ENCODE peak calls at places on chromosomes 3 and 15, in six cellular contexts. C is SJSA1, K is heart right ventricle, A is neuronal stem cell, L is GM12878, J is hepatocyte. H is an unnamed sample. For H3K4me1, the result is how much of the 10 kb centered on the place peaks cover.

GRCh38 chr15:91522609-91523332 is 330.7 kb upstream of the SLCO3A1 start:
- DNase-seq in C (no peak), K (no peak), A (no peak), L (no peak), J (no peak), H (peak)

GRCh38 chr15:90221251-90221900 is 12.4 kb downstream of the CIB1 start:
- DNase-seq in C (peak), K (peak), A (no peak), L (no peak), J (peak), H (peak)

GRCh38 chr3:112011376-112011940 is 12.7 kb downstream of the TAGLN3 start:
- DNase-seq in C (no peak), K (no peak), A (no peak), L (no peak), J (no peak), H (no peak)

GRCh38 chr3:121648219-121648958 is 12.3 kb downstream of the HCLS1 start:
- DNase-seq in C (no peak), K (no peak), A (no peak), L (no peak), J (no peak), H (no peak)

GRCh38 chr3:184300377-184300717 is 1.3 kb downstream of the PSMD2 start:
- DNase-seq in C (no peak), K (no peak), A (no peak), L (no peak), J (no peak), H (peak)

GRCh38 chr15:69200773-69201745 is 40.6 kb downstream of the GLCE start:
- DNase-seq in C (no peak), K (no peak), A (no peak), L (no peak), J (no peak), H (no peak)

GRCh38 chr15:73231661-73232443 is 136.9 kb downstream of the HCN4 start:
- DNase-seq in C (peak), K (no peak), A (no peak), L (no peak), J (no peak), H (no peak)

GRCh38 chr3:56136514-56136913 is 331.8 kb downstream of the ERC2 start:
- DNase-seq in C (no peak), K (no peak), A (no peak), L (no peak), J (no peak), H (no peak)

GRCh38 chr3:113242091-113242581 is 30.8 kb downstream of the BOC start:
- DNase-seq in C (peak), K (no peak), A (no peak), L (no peak), J (no peak), H (no peak)

GRCh38 chr15:58434334-58434888 is 2.6 kb downstream of the LIPC start:
- DNase-seq in C (no peak), K (no peak), A (no peak), L (no peak), J (no peak), H (no peak)

GRCh38 chr3:151305778-151306157 is 10.9 kb downstream of the GPR87 start:
- DNase-seq in C (no peak), K (no peak), A (no peak), L (no peak), J (no peak), H (no peak)

GRCh38 chr15:64855206-64856000 is 13.7 kb downstream of the PLEKHO2 start:
- DNase-seq in C (no peak), K (no peak), A (no peak), L (no peak), J (no peak), H (peak)

GRCh38 chr3:82000773-82001172 is 239.3 kb upstream of the GBE1 start:
- DNase-seq in C (no peak), K (no peak), A (no peak), L (no peak), J (no peak), H (no peak)

GRCh38 chr3:25037049-25037547 is 391.0 kb upstream of the RARB start:
- DNase-seq in C (peak), K (no peak), A (no peak), L (no peak), J (peak), H (no peak)

GRCh38 chr3:185645596-185646381 is 59.7 kb downstream of the SENP2 start:
- DNase-seq in C (no peak), K (no peak), A (no peak), L (no peak), J (peak), H (peak)

GRCh38 chr3:188673509-188674239 is 498.1 kb upstream of the TPRG1 start:
- DNase-seq in C (peak), K (no peak), A (no peak), L (no peak), J (peak), H (no peak)

GRCh38 chr3:188670446-188670845 is 501.3 kb upstream of the TPRG1 start:
- DNase-seq in C (no peak), K (no peak), A (no peak), L (no peak), J (no peak), H (no peak)

GRCh38 chr3:188671941-188672340 is 499.8 kb upstream of the TPRG1 start:
- DNase-seq in C (no peak), K (no peak), A (no peak), L (no peak), J (no peak), H (no peak)

GRCh38 chr3:188672840-188673239 is 498.9 kb upstream of the TPRG1 start:
- DNase-seq in C (no peak), K (no peak), A (no peak), L (no peak), J (no peak), H (no peak)
- H3K4me1 ChIP-seq in C (under half), K (under half), A (under half), L (under half), J (under half), H (under half)

GRCh38 chr15:85404922-85405293 is 24.5 kb downstream of the AKAP13 start:
- DNase-seq in C (peak), K (no peak), A (peak), L (no peak), J (no peak), H (no peak)

GRCh38 chr15:85403745-85404144 is 23.3 kb downstream of the AKAP13 start:
- DNase-seq in C (peak), K (no peak), A (no peak), L (no peak), J (no peak), H (no peak)

GRCh38 chr15:85402195-85402921 is 22.0 kb downstream of the AKAP13 start:
- DNase-seq in C (peak), K (no peak), A (no peak), L (no peak), J (no peak), H (peak)

GRCh38 chr15:85405467-85405866 is 25.1 kb downstream of the AKAP13 start:
- DNase-seq in C (no peak), K (no peak), A (no peak), L (no peak), J (no peak), H (no peak)

GRCh38 chr15:85404156-85404921 is 23.9 kb downstream of the AKAP13 start:
- DNase-seq in C (no peak), K (no peak), A (no peak), L (no peak), J (peak), H (no peak)
- H3K4me1 ChIP-seq in C (half or more), K (half or more), A (under half), L (half or more), J (under half), H (half or more)

DNA sequence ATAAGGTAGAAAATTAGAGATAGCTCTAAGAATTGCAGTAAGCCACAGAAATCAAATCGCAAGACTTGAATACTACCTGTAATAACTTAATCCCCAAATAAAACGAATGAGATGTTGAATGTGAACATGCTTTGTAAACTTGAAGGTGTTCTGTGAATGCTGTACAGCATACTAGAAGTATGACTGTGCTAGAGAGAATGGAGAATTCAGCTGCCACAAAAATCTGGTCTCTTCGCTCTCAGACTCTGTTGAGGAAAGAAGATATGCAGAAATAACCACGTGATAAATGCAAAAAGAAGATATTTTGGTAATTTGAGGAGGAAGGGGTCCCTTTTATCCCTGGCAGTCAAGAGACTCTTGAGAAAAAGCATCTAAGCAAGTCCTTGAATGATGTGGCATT is 37.3 kb downstream of the ZBTB38 start:
- DNase-seq in C (peak), K (no peak), A (no peak), L (no peak), J (no peak), H (no peak)
- H3K4me1 ChIP-seq in C (half or more), K (half or more), A (under half), L (under half), J (under half), H (half or more)

GRCh38 chr3:36909181-36909580 is 35.7 kb downstream of the TRANK1 start:
- DNase-seq in C (no peak), K (no peak), A (no peak), L (no peak), J (no peak), H (no peak)

GRCh38 chr3:36911990-36912804 is 32.7 kb downstream of the TRANK1 start:
- DNase-seq in C (peak), K (no peak), A (no peak), L (peak), J (peak), H (peak)

GRCh38 chr3:36908647-36909180 is 36.1 kb downstream of the TRANK1 start:
- DNase-seq in C (no peak), K (no peak), A (no peak), L (no peak), J (no peak), H (no peak)

GRCh38 chr3:36907911-36908646 is 36.8 kb downstream of the TRANK1 start:
- DNase-seq in C (peak), K (peak), A (no peak), L (peak), J (no peak), H (peak)

GRCh38 chr3:36909666-36910065 is 35.2 kb downstream of the TRANK1 start:
- DNase-seq in C (no peak), K (no peak), A (no peak), L (no peak), J (no peak), H (no peak)
- H3K4me1 ChIP-seq in C (under half), K (under half), A (under half), L (under half), J (under half), H (under half)

H was measured in osteoblast.